ENCODE peak calls at places on chromosomes 3 and 15, in nine cellular contexts. I, U, R, L, E, W, H, O and T are unnamed samples.

GRCh38 chr3:53255360-53255774 is 455 bp downstream of the TKT start:
- DNase-seq in U (peak), R (peak), L (no peak), H (peak), E (peak), O (peak), I (no peak), W (peak), T (peak)

GRCh38 chr3:148911173-148911572 is 46.1 kb downstream of the CPA3 start:
- DNase-seq in L (no peak), E (no peak), H (no peak), U (no peak), W (peak), R (no peak), O (peak), I (no peak), T (no peak)

GRCh38 chr15:67521770-67522568 is 1.0 kb downstream of the C15orf61 start:
- DNase-seq in U (peak), L (no peak), R (no peak), O (peak), E (peak), I (no peak), H (no peak), W (peak), T (peak)

GRCh38 chr3:46812237-46812791 is 50.9 kb downstream of the MYL3 start:
- DNase-seq in U (peak), E (peak), I (peak), L (peak), O (peak), H (no peak), W (peak), R (no peak), T (peak)

GRCh38 chr15:92541197-92542190 is 114.1 kb downstream of the FAM174B start:
- DNase-seq in I (peak), E (no peak), O (no peak), R (peak), H (no peak), L (no peak), W (peak), U (no peak), T (no peak)

GRCh38 chr3:114714237-114714636 is 420.4 kb downstream of the TIGIT start:
- DNase-seq in U (no peak), R (peak), E (peak), L (no peak), W (no peak), H (no peak), I (no peak), O (no peak), T (no peak)

GRCh38 chr3:57164217-57164605 is 942 bp downstream of the IL17RD start:
- DNase-seq in E (peak), U (no peak), H (no peak), W (no peak), I (no peak), R (no peak), L (no peak), O (peak), T (peak)

GRCh38 chr3:187978433-187979011 is 175.4 kb upstream of the LPP start:
- DNase-seq in L (no peak), O (no peak), E (no peak), W (no peak), R (no peak), H (no peak), U (peak), I (no peak), T (no peak)

GRCh38 chr3:182682263-182683229 is 110.8 kb upstream of the ATP11B start:
- DNase-seq in R (peak), W (peak), U (peak), I (no peak), L (peak), O (peak), H (peak), E (peak), T (peak)

GRCh38 chr3:8734908-8735307 is 1.3 kb downstream of the CAV3 start:
- DNase-seq in W (no peak), E (no peak), H (no peak), O (no peak), L (no peak), I (no peak), U (no peak), R (no peak), T (no peak)

GRCh38 chr3:44562147-44562546 is 7.2 kb downstream of the ZKSCAN7 start:
- DNase-seq in R (no peak), H (no peak), I (no peak), W (no peak), L (no peak), U (no peak), E (no peak), O (no peak), T (no peak)

GRCh38 chr3:128487813-128488635 is 5.0 kb downstream of the GATA2 start:
- DNase-seq in U (no peak), E (peak), R (peak), H (peak), L (no peak), I (peak), W (peak), O (peak), T (peak)